ENCODE peak calls at places on chromosome 18, in five cellular contexts. V is fibroblast of lung; R is NCI-H510A treated with DMSO at 0.1 percent for 48 hours; D is stimulated activated CD8-positive, alpha-beta memory T cell treated with anti-CD3 and anti-CD28 coated beads, Interleukin-2, amount 100 ng/mL, for 1 hour; C is HuH-7.5. J is an unnamed sample.

GRCh38 chr18:61333271-61333745 is at the start of gene CDH20:
- DNase-seq in V (no peak), R (no peak), D (no peak), C (no peak), J (no peak)

GRCh38 chr18:56458770-56459450 is 179.5 kb downstream of the TXNL1 start:
- DNase-seq in V (no peak), R (peak; percentile 74), D (no peak), C (no peak), J (no peak)

GRCh38 chr18:9435041-9435440 is 40.3 kb upstream of the RALBP1 start:
- DNase-seq in V (no peak), R (no peak), D (no peak), C (no peak), J (no peak)

GRCh38 chr18:64840911-64841701 is 692.2 kb upstream of the LINC00305 start:
- DNase-seq in V (no peak), R (no peak), D (no peak), C (no peak), J (no peak)

GRCh38 chr18:33184178-33184577 is 256.3 kb downstream of the CCDC178 start:
- DNase-seq in V (peak; percentile 20), R (no peak), D (no peak), C (no peak), J (no peak)

GRCh38 chr18:79680100-79680879 is 687 bp downstream of the CTDP1 start:
- DNase-seq in V (peak; percentile 45), R (peak; percentile 21), D (no peak), C (peak; percentile 49), J (no peak)

GRCh38 chr18:23727707-23728493 is 38.6 kb downstream of the LAMA3 start:
- DNase-seq in V (no peak), R (no peak), D (no peak), C (no peak), J (no peak)

GRCh38 chr18:61337527-61337926 is 4.3 kb downstream of the CDH20 start:
- DNase-seq in V (no peak), R (no peak), D (no peak), C (no peak), J (no peak)

GRCh38 chr18:68417826-68418225 is 297.1 kb downstream of the TMX3 start:
- DNase-seq in V (peak; percentile 62), R (no peak), D (no peak), C (no peak), J (no peak)

GRCh38 chr18:63828120-63828519 is 52.9 kb downstream of the SERPINB7 start:
- DNase-seq in V (no peak), R (no peak), D (no peak), C (no peak), J (no peak)

GRCh38 chr18:65398347-65398746 is 352.5 kb upstream of the CDH7 start:
- DNase-seq in V (no peak), R (no peak), D (no peak), C (no peak), J (no peak)

GRCh38 chr18:60809937-60810336 is 437.4 kb upstream of the MC4R start:
- DNase-seq in V (no peak), R (peak; percentile 11), D (no peak), C (no peak), J (no peak)

GRCh38 chr18:58253318-58253717 is 209.3 kb downstream of the NEDD4L start:
- DNase-seq in V (no peak), R (no peak), D (no peak), C (no peak), J (no peak)

GRCh38 chr18:2070636-2071035 is 500.7 kb downstream of the METTL4 start:
- DNase-seq in V (no peak), R (peak; percentile 86), D (no peak), C (no peak), J (no peak)

GRCh38 chr18:34729264-34729663 is 19.2 kb downstream of the DTNA start:
- DNase-seq in V (peak; percentile 32), R (peak; percentile 51), D (no peak), C (peak; percentile 40), J (no peak)

GRCh38 chr18:23986610-23987359 is 27.8 kb upstream of the TTC39C start:
- DNase-seq in V (no peak), R (no peak), D (no peak), C (no peak), J (no peak)

GRCh38 chr18:56748698-56749268 is 97.6 kb downstream of the WDR7 start:
- DNase-seq in V (peak; percentile 66), R (peak; percentile 76), D (no peak), C (no peak), J (no peak)

GRCh38 chr18:74796928-74797576 is 199.4 kb downstream of the ZNF407 start:
- DNase-seq in V (peak; percentile 44), R (no peak), D (no peak), C (no peak), J (no peak)

GRCh38 chr18:31656754-31657153 is 27.6 kb downstream of the B4GALT6 start:
- DNase-seq in V (no peak), R (no peak), D (no peak), C (no peak), J (no peak)

GRCh38 chr18:57194070-57194469 is 47.2 kb downstream of the BOD1L2 start:
- DNase-seq in V (no peak), R (no peak), D (no peak), C (no peak), J (no peak)

GRCh38 chr18:55321268-55322175 is 266.5 kb downstream of the TCF4 start:
- DNase-seq in V (peak; percentile 95), R (peak; percentile 84), D (peak; percentile 11), C (peak; percentile 15), J (peak; percentile 90)

GRCh38 chr18:74310411-74310810 is 5.2 kb upstream of the C18orf63 start:
- DNase-seq in V (peak; percentile 38), R (peak; percentile 25), D (no peak), C (no peak), J (no peak)

GRCh38 chr18:2905802-2906521 is 59.2 kb downstream of the EMILIN2 start:
- DNase-seq in V (peak; percentile 59), R (peak; percentile 42), D (no peak), C (peak; percentile 89), J (no peak)

GRCh38 chr18:24027156-24027555 is 12.6 kb downstream of the TTC39C start:
- DNase-seq in V (peak; percentile 98), R (no peak), D (no peak), C (no peak), J (no peak)

GRCh38 chr18:47944972-47945843 is 14.7 kb upstream of the SMAD2 start:
- DNase-seq in V (peak; percentile 9), R (no peak), D (no peak), C (no peak), J (no peak)

GRCh38 chr18:7870855-7871254 is 303.7 kb downstream of the PTPRM start:
- DNase-seq in V (peak; percentile 67), R (no peak), D (no peak), C (no peak), J (no peak)

GRCh38 chr18:48038636-48039035 is 108.2 kb upstream of the SMAD2 start:
- DNase-seq in V (no peak), R (no peak), D (no peak), C (no peak), J (no peak)

GRCh38 chr18:78506031-78506461 is 473.6 kb upstream of the SALL3 start:
- DNase-seq in V (no peak), R (no peak), D (no peak), C (no peak), J (no peak)

GRCh38 chr18:3663870-3664512 is 214.0 kb downstream of the TGIF1 start:
- DNase-seq in V (no peak), R (no peak), D (no peak), C (no peak), J (no peak)

GRCh38 chr18:56562479-56562878 is 75.9 kb downstream of the TXNL1 start:
- DNase-seq in V (no peak), R (no peak), D (no peak), C (no peak), J (no peak)

GRCh38 chr18:39870586-39870985 is 2084.4 kb upstream of the PIK3C3 start:
- DNase-seq in V (peak; percentile 1), R (no peak), D (no peak), C (no peak), J (no peak)

GRCh38 chr18:74289137-74289536 is 2.6 kb downstream of the CYB5A start:
- DNase-seq in V (peak; percentile 34), R (no peak), D (no peak), C (no peak), J (no peak)

GRCh38 chr18:46148810-46149209 is 44.6 kb downstream of the HAUS1 start:
- DNase-seq in V (peak; percentile 66), R (peak; percentile 54), D (no peak), C (no peak), J (peak; percentile 46)

J was measured in B cell.